ENCODE peak calls at places on chromosomes 13 and 19, in six cellular contexts. E is colonic mucosa, Y is RWPE1, C is dorsolateral prefrontal cortex, H is iPS DF 6.9, K is Peyer's patch. V is an unnamed sample.

GRCh38 chr13:114019367-114019766 is 45.5 kb upstream of the C13orf46 start:
- DNase-seq in E (no peak), Y (peak), C (no peak), H (no peak), K (no peak), V (no peak)

GRCh38 chr13:98678741-98679140 is 73.7 kb downstream of the SLC15A1 start:
- DNase-seq in E (no peak), Y (no peak), C (no peak), H (no peak), K (no peak), V (no peak)

GRCh38 chr13:113917096-113917495 is 53.2 kb upstream of the GAS6 start:
- DNase-seq in E (peak), Y (no peak), C (no peak), H (no peak), K (no peak), V (no peak)

GRCh38 chr19:22595918-22596341 is 38.2 kb upstream of the ZNF492 start:
- DNase-seq in E (no peak), Y (no peak), C (peak), H (no peak), K (no peak), V (no peak)

GRCh38 chr19:47601180-47601904 is 7.6 kb upstream of the BICRA start:
- DNase-seq in E (peak), Y (no peak), C (no peak), H (no peak), K (no peak), V (no peak)

GRCh38 chr19:18634612-18635290 is 2.1 kb upstream of the KLHL26 start:
- DNase-seq in E (peak), Y (no peak), C (no peak), H (no peak), K (no peak), V (no peak)

GRCh38 chr13:48600374-48601364 is 53.1 kb upstream of the CYSLTR2 start:
- DNase-seq in E (no peak), Y (no peak), C (no peak), H (no peak), K (no peak), V (peak)

GRCh38 chr13:44403720-44404063 is 30.1 kb downstream of the SERP2 start:
- DNase-seq in E (no peak), Y (no peak), C (no peak), H (no peak), K (no peak), V (no peak)

GRCh38 chr13:89763011-89763410 is 1584.5 kb upstream of the MIR17HG start:
- DNase-seq in E (no peak), Y (peak), C (no peak), H (no peak), K (no peak), V (no peak)

GRCh38 chr19:23437901-23438300 is 42.6 kb upstream of the ZNF91 start:
- DNase-seq in E (no peak), Y (no peak), C (no peak), H (no peak), K (no peak), V (no peak)

GRCh38 chr19:22427587-22428298 is 5.6 kb upstream of the ZNF98 start:
- DNase-seq in E (no peak), Y (no peak), C (no peak), H (no peak), K (no peak), V (no peak)

GRCh38 chr13:26811636-26812035 is 51.0 kb upstream of the GPR12 start:
- DNase-seq in E (no peak), Y (no peak), C (no peak), H (no peak), K (no peak), V (no peak)

GRCh38 chr13:111045170-111045569 is 69.9 kb upstream of the ARHGEF7 start:
- DNase-seq in E (no peak), Y (no peak), C (no peak), H (no peak), K (no peak), V (no peak)

GRCh38 chr19:50932690-50933083 is 20.2 kb downstream of the KLK5 start:
- DNase-seq in E (no peak), Y (no peak), C (no peak), H (no peak), K (no peak), V (no peak)

GRCh38 chr13:65330691-65331090 is 1899.4 kb downstream of the PCDH9 start:
- DNase-seq in E (no peak), Y (no peak), C (no peak), H (no peak), K (no peak), V (no peak)

GRCh38 chr13:26679945-26680516 is 80.6 kb downstream of the GPR12 start:
- DNase-seq in E (no peak), Y (no peak), C (no peak), H (no peak), K (no peak), V (peak)

GRCh38 chr13:30034448-30034795 is 184.0 kb upstream of the UBL3 start:
- DNase-seq in E (no peak), Y (no peak), C (no peak), H (no peak), K (no peak), V (no peak)
- H3K27ac ChIP-seq in E (no peak), Y (no peak), C (peak), H (no peak), K (no peak), V (no peak)

GRCh38 chr19:1098177-1099051 is 3.2 kb upstream of the POLR2E start:
- DNase-seq in E (peak), Y (peak), C (no peak), H (no peak), K (no peak), V (no peak)

GRCh38 chr19:1094978-1095701 is at the start of gene POLR2E:
- DNase-seq in E (peak), Y (peak), C (peak), H (no peak), K (peak), V (peak)

GRCh38 chr19:1094655-1094977 is 559 bp downstream of the POLR2E start:
- DNase-seq in E (no peak), Y (no peak), C (no peak), H (no peak), K (no peak), V (no peak)

GRCh38 chr19:1101337-1101698 is 2.5 kb upstream of the GPX4 start:
- DNase-seq in E (peak), Y (no peak), C (no peak), H (no peak), K (no peak), V (no peak)

GRCh38 chr19:1097810-1098176 is 2.6 kb upstream of the POLR2E start:
- DNase-seq in E (no peak), Y (no peak), C (no peak), H (no peak), K (no peak), V (no peak)
- H3K27ac ChIP-seq in E (peak), Y (peak), C (no peak), H (no peak), K (peak), V (no peak)

GRCh38 chr19:16920816-16921529 is 32.2 kb downstream of the F2RL3 start:
- DNase-seq in E (no peak), Y (peak), C (no peak), H (no peak), K (no peak), V (peak)
- H3K27ac ChIP-seq in E (no peak), Y (peak), C (no peak), H (no peak), K (no peak), V (no peak)

GRCh38 chr19:2270572-2271515 is 11.1 kb downstream of the PEAK3 start:
- DNase-seq in E (peak), Y (peak), C (peak), H (no peak), K (peak), V (peak)

GRCh38 chr19:2270157-2270571 is 11.8 kb downstream of the PEAK3 start:
- DNase-seq in E (peak), Y (no peak), C (no peak), H (no peak), K (no peak), V (no peak)

GRCh38 chr19:2269244-2270156 is 12.5 kb downstream of the PEAK3 start:
- DNase-seq in E (peak), Y (peak), C (peak), H (peak), K (peak), V (peak)

GRCh38 chr19:2268480-2268830 is 12.2 kb upstream of the JSRP1 start:
- DNase-seq in E (no peak), Y (no peak), C (no peak), H (no peak), K (no peak), V (no peak)

DNA sequence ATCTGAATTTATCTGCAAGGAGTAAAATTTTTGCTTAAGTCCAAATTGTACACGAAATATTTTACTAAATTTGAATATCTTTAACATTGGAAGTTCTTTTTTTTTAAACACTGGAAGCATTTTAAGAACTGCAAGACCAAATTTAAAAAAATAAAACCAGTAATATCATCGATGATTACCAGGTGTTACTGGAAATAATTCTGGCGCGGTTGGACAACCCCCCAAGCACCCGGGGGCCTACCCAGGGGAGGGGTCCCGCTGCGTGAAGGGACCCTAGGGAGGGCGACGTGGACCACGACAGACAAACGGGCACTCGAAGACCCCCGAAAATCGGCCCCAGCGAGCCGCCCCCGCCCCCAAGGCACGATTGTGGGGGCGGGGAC is 12.6 kb upstream of the JSRP1 start:
- DNase-seq in E (no peak), Y (no peak), C (no peak), H (no peak), K (no peak), V (no peak)
- H3K27ac ChIP-seq in E (peak), Y (peak), C (peak), H (no peak), K (peak), V (peak)

DNA sequence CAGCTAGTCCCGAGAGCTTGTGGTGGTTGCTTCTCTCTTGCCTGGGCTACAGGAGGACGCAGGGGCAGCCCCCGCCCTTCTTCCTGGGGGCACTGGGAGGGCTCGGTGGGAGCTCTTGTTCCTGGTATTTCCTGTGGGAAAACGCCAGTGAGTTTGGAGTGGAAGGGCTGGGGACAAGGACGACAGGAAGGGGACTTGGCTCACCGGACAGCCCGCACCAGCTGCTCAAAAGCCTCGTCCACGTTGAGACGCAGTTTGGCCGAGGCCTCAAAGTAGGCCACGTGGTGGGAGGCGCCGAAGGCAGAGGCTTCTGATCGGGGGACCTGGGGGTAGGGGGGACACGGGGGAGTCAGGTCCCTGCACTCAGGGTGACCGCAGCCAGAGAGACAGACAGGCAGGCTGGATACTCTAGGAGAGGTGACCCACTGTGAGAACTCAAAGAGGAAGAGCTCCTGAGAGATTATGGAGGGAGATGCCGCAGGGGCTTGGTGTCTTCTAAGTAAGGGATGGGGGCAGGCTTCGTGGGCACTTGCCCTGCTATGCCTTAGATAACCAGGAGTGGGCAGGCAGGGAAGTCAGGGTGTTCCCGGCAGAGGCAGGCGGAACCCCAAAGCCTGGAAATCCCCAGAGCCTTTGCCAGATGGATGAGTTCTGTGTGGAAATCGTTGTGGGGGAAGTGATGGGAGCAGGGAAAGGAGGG is 4.3 kb downstream of the RRAS start:
- DNase-seq in E (no peak), Y (no peak), C (no peak), H (no peak), K (no peak), V (no peak)
- H3K27ac ChIP-seq in E (no peak), Y (peak), C (no peak), H (no peak), K (peak), V (no peak)

V was measured in brain microvascular endothelial cell.